ENCODE peak calls at places on chromosomes 13 and 19, in five cellular contexts. I, M, X, B and E are unnamed samples. For H3K4me1 and H3K36me3, the result is how much of the 10 kb centered on the place peaks cover.

GRCh38 chr13:94464771-94465170 is 14.7 kb downstream of the DCT start:
- DNase-seq in I (no peak), M (no peak), X (no peak), B (no peak), E (no peak)

GRCh38 chr13:109783447-109783814 is 3.0 kb downstream of the IRS2 start:
- DNase-seq in I (peak), M (peak), X (no peak), B (peak), E (no peak)

GRCh38 chr13:103931885-103932284 is 865.7 kb upstream of the SLC10A2 start:
- DNase-seq in I (no peak), M (no peak), X (no peak), B (no peak), E (no peak)

GRCh38 chr13:59893261-59893660 is 270.5 kb downstream of the DIAPH3 start:
- DNase-seq in I (no peak), M (no peak), X (no peak), B (no peak), E (no peak)

GRCh38 chr13:111282425-111282824 is 38.0 kb upstream of the TEX29 start:
- DNase-seq in I (no peak), M (no peak), X (no peak), B (no peak), E (no peak)

GRCh38 chr19:17868669-17869068 is 3.1 kb upstream of the SLC5A5 start:
- DNase-seq in I (no peak), M (no peak), X (no peak), B (no peak), E (no peak)

GRCh38 chr13:30133976-30134375 is 173.4 kb downstream of the KATNAL1 start:
- DNase-seq in I (no peak), M (no peak), X (no peak), B (no peak), E (no peak)

GRCh38 chr13:75760182-75760981 is 124.3 kb downstream of the LMO7 start:
- DNase-seq in I (peak), M (no peak), X (peak), B (no peak), E (peak)

DNA sequence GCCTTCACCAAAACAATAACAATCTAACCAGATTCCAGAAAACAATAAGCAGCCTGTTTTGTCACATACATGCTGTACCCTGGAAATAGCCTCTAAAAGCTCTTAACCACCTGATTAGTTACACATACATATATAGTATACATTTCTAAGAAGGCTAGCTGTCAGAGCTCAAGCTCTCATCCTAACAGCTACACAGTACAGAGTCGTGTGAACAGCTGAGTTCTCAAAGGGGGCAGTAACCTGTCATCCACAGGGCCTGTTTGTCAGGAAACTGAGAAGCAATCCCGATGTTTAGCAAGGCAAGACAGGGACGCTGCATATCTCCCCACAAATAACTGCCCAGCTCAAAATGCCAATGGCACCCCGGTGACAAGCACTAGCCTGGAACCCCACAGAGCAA is 56.9 kb downstream of the STK24 start:
- DNase-seq in I (no peak), M (no peak), X (no peak), B (no peak), E (no peak)
- H3K4me1 ChIP-seq in I (under half), M (under half), X (under half), B (under half), E (under half)

GRCh38 chr19:37361994-37362393 is 8.9 kb upstream of the ZNF527 start:
- DNase-seq in I (no peak), M (no peak), X (no peak), B (no peak), E (no peak)

GRCh38 chr19:37362733-37363132 is 8.2 kb upstream of the ZNF527 start:
- DNase-seq in I (no peak), M (no peak), X (no peak), B (peak), E (no peak)
- H3K36me3 ChIP-seq in I (under half), M (under half), X (under half), B (under half), E (under half)

GRCh38 chr19:2806736-2807378 is 12.8 kb upstream of the ZNF554 start:
- DNase-seq in I (no peak), M (no peak), X (no peak), B (no peak), E (no peak)

GRCh38 chr19:2807379-2808128 is 12.1 kb upstream of the ZNF554 start:
- DNase-seq in I (no peak), M (no peak), X (no peak), B (no peak), E (no peak)

GRCh38 chr19:2805261-2805900 is 14.3 kb upstream of the ZNF554 start:
- DNase-seq in I (no peak), M (no peak), X (no peak), B (no peak), E (no peak)

GRCh38 chr19:2804156-2805004 is 15.3 kb upstream of the ZNF554 start:
- DNase-seq in I (no peak), M (no peak), X (no peak), B (no peak), E (no peak)

GRCh38 chr19:2805991-2806649 is 13.5 kb upstream of the ZNF554 start:
- DNase-seq in I (no peak), M (no peak), X (peak), B (no peak), E (no peak)
- H3K4me1 ChIP-seq in I (under half), M (under half), X (under half), B (under half), E (under half)

DNA sequence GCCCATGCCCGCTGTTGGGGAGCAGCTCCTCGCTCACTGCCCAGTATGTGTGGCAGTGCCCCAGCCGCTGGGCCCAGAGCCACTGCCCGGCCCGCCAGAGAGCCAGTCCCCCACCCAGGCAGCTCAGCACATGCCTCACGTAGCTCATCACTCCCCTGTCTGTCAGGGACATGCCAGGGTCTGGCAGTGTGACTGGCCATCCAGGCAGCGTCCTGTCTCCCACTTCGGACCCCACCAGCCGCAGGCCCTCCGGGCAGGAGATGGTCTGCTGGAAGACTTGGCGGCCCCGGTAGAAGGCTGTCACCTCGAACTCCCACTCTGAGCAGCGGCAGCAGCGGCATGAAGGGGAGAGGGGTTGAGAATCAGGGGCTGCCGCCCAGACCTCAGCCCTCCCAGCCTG is 3.6 kb downstream of the IRF3 start:
- DNase-seq in I (no peak), M (no peak), X (no peak), B (no peak), E (no peak)
- H3K36me3 ChIP-seq in I (under half), M (under half), X (under half), B (under half), E (under half)